ENCODE peak calls at places on chromosomes 11 and 22, in six cellular contexts. C is CD4-positive, alpha-beta T cell; H is HFFc6; U is BJ; V is GM12865; P is heart right ventricle. L is an unnamed sample.

GRCh38 chr11:44066732-44067131 is 662 bp downstream of the ACCS start:
- DNase-seq in V (no peak), H (peak), P (no peak), C (no peak), U (peak), L (peak)

GRCh38 chr11:46333129-46333947 is 13.9 kb upstream of the DGKZ start:
- DNase-seq in H (no peak), U (no peak), C (peak), V (no peak), P (no peak), L (no peak)

GRCh38 chr22:43481528-43482309 is 69.9 kb downstream of the MPPED1 start:
- DNase-seq in H (no peak), V (peak), P (no peak), U (no peak), C (peak), L (no peak)

GRCh38 chr11:10605941-10606381 is 37.5 kb upstream of the LYVE1 start:
- DNase-seq in U (no peak), V (no peak), P (peak), C (no peak), H (no peak), L (no peak)

GRCh38 chr11:36012979-36013378 is 69.1 kb downstream of the LDLRAD3 start:
- DNase-seq in V (no peak), H (no peak), C (no peak), U (no peak), P (no peak), L (no peak)

GRCh38 chr11:112172362-112172994 is 2.8 kb upstream of the BCO2 start:
- DNase-seq in P (no peak), C (no peak), U (peak), H (peak), V (peak), L (no peak)

GRCh38 chr22:25564320-25564978 is at the start of gene GRK3:
- DNase-seq in H (no peak), U (no peak), C (peak), P (peak), V (peak), L (no peak)

GRCh38 chr11:27300974-27301373 is 62.0 kb downstream of the CCDC34 start:
- DNase-seq in H (no peak), C (no peak), V (no peak), U (no peak), P (no peak), L (no peak)

GRCh38 chr22:17269607-17270261 is 50.5 kb upstream of the ADA2 start:
- DNase-seq in H (no peak), V (no peak), P (no peak), C (no peak), U (no peak), L (no peak)

GRCh38 chr22:20586403-20586745 is 79.0 kb downstream of the MED15 start:
- DNase-seq in V (no peak), U (no peak), C (no peak), P (no peak), H (no peak), L (no peak)

GRCh38 chr11:22337571-22338464 is at the start of gene SLC17A6:
- DNase-seq in P (peak), H (no peak), C (no peak), U (no peak), V (peak), L (no peak)

GRCh38 chr22:37195921-37196320 is 7.9 kb upstream of the C1QTNF6 start:
- DNase-seq in U (no peak), C (no peak), V (no peak), P (no peak), H (no peak), L (no peak)

GRCh38 chr22:37197451-37198289 is 9.6 kb upstream of the C1QTNF6 start:
- DNase-seq in C (no peak), H (peak), P (no peak), V (no peak), U (no peak), L (peak)

GRCh38 chr22:37198290-37199102 is 10.4 kb upstream of the C1QTNF6 start:
- DNase-seq in H (peak), U (no peak), C (peak), P (peak), V (peak), L (no peak)

GRCh38 chr22:37194750-37195149 is 6.7 kb upstream of the C1QTNF6 start:
- DNase-seq in V (no peak), C (no peak), H (no peak), U (no peak), P (no peak), L (no peak)

DNA sequence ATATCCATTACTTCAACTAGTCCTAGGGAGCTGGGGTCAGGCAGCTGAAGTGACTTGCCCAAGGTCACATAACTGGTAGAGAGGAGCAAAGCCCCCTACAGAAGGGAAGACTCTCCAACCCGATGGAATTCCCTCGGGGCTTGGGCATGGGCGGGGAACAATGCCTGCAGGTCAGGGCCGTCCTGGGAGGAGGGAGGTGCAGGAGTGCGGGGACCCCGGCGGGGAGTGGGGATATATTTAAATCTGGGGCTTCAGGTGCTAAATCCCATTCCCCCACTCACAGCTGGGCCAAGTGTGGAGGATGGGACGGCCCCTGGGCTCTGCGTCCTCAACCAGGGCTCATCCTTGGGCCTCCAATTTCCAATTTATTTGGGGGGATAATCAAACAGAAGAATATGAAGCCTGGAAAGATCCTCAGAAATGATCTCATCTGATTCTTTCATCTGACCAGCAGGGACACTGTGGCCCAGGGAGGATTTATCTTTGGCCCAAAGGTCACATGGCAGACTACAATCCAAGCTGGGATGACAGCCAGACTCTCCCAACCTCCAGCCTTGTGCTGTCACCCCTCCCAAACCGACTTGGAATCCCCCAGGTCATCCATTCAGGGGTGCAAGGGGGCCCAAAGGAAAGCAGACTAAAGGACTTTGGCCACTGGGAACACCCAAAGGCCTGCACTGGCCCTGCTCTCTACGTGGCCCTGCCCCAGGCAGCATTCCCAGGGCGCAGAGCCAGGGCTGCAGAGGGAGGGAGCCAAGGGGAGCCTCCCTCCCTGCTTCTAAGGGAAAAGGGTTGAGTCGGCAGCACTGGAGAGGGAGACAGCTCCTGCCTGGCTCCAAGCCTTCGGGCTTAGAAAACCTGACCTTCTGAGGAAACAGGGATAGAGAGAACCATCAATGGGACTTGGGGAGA is 8.7 kb upstream of the C1QTNF6 start:
- DNase-seq in C (no peak), P (peak), V (no peak), H (peak), U (peak), L (no peak)
- TF ChIP-seq CTCF in C (no peak), P (no peak), V (no peak), H (peak), U (peak), L (no peak)

GRCh38 chr11:119055901-119056300 is 1.1 kb downstream of the HYOU1 start:
- DNase-seq in U (no peak), P (no peak), H (peak), C (peak), V (peak), L (no peak)
- TF ChIP-seq CTCF in U (no peak), P (no peak), H (peak), C (no peak), V (no peak), L (peak)

GRCh38 chr11:131223198-131223975 is 147.0 kb upstream of the NTM start:
- DNase-seq in C (no peak), P (no peak), U (no peak), H (no peak), V (no peak), L (no peak)

GRCh38 chr11:131218542-131218941 is 151.9 kb upstream of the NTM start:
- DNase-seq in H (no peak), C (no peak), U (no peak), V (no peak), P (no peak), L (no peak)

DNA sequence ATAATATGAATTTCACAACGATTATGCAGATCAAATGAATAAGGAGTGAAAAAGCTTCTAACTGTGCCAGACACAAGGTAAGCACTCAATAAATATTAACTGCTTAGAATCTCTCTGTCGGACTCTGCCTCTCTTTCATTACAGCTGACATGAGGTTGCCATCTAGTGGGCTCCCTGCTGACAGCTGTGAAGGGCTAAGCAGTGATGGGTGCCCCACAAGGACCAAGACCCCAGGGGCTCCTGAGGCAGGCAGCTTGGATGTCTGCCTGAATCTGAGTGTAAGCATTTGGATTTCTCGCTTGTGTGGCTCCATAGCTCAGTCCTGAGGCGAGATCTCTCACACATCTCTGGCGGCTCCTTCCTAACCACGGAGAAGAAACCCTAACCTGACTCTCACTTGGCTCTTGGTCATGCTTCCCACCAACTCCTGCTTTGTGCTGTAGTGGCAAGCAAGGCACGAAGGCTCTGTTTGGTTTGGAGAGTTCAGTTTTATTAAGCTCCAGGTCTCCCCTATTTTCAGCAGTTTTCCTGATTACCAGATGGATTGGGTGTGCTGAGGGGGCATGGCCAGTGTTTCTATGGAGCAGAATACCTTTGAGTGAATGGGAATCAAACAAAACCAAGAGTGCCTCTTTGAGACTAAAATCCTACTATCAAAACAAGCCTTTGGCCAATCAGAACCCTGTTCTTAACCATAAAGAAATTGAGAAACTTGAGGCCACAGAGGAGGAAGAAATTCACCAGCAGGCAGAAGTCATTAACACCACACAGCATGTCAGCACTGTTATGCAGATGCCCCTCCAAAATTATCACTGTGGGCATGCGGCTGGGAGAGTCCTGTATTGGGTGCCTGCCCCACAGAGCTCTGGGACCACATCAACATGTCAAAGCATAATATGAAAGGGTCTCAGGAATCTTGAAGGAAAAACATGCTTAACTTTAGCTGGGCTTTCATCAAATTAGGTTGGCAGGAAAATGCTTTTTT is 152.8 kb upstream of the NTM start:
- DNase-seq in P (no peak), U (no peak), V (peak), C (no peak), H (peak), L (no peak)
- TF ChIP-seq CTCF in P (peak), U (peak), V (peak), C (no peak), H (peak), L (peak)

GRCh38 chr22:28951969-28952521 is 68.7 kb downstream of the ZNRF3 start:
- DNase-seq in U (peak), C (no peak), H (peak), V (no peak), P (no peak), L (no peak)
- TF ChIP-seq CTCF in U (peak), C (no peak), H (no peak), V (no peak), P (peak), L (peak)

DNA sequence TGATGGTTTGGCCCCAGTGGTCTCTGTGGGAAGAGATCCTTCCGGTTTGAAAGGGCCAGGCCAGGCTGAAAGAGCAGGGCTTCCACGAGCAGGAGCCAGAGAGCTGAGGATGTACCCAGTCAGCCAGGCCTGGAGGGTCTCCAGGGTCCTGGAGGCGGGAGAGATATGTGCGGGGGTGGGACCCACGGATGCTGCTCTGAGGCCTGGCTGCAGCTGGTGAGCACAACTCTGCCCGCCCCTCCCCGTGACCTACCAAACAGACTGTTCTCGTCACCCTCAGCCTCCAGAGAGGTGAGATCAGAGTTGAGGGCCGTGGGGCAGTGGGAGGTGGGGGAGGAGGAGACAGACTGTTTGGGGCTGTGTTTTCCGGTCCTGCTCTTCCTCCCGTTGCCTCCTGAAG is 42.2 kb downstream of the TRIOBP start:
- DNase-seq in C (no peak), P (peak), H (no peak), U (no peak), V (no peak), L (no peak)
- TF ChIP-seq CTCF in C (no peak), P (no peak), H (no peak), U (no peak), V (no peak), L (no peak)

DNA sequence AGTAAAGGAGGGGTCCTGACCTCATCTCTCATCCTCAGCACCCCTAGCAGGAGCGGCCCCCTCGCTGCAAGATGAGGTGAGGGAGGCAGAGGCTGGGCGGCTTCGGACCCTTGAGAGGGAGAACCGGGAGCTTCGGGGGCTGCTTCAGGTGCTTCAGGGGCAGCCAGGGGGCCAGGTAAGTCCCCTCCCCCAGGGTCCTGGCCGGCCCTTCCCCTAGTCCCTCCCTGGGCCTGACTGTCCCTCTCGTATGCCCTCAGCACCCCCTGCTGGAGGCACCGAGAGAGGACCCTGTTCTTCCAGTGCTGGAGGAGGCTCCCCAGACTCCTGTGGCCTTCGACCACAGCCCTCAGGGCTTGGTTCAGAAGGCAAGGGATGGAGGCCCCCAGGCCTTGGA is 3.7 kb downstream of the CCDC88B start:
- DNase-seq in P (no peak), C (no peak), H (no peak), U (no peak), V (no peak), L (no peak)
- TF ChIP-seq CTCF in P (peak), C (no peak), H (peak), U (peak), V (peak), L (peak)

DNA sequence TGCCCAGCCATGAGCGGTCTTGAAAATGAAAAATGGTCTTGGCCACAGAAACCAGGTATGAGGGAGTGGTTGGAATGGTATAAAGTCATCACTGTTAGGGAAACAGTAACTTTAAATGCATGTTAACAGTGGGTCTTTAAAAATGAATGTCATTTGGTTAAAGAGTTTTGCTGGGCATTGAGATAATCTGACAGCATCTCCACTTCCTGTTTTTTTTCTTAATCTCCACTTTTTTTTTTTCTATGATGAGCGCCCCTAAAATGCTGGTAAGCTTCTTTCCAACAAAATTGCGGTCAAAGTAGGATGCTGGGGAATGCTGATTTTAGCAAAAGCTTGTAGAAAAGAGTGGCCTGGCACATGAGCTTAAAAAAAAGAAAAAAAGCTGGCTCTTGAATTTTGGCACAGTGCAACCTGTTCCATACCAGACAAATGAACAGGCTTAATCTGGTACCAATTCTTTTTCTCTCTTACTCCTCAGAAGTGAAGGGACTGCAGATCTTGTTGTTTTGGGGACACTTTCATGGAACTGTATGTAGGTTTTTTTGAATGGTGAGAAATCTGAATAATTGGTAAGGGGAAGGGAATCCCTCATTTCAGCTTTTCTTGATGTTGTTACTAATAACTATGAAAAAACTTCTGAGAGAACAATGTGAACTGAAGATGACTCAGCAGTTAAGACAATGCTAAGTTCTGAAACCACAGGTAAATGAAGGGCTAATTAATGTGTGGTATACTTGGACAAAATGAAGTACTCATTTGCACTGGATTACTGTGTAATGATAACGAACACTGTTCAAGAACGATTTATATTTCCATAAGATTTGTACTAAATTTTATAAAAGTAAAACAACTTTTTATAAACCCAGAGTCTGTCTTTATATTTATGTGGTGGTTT is 3.1 kb upstream of the ARHGEF12 start:
- DNase-seq in V (no peak), P (no peak), C (no peak), H (no peak), U (no peak), L (no peak)
- TF ChIP-seq CTCF in V (no peak), P (no peak), C (no peak), H (no peak), U (no peak), L (no peak)

GRCh38 chr11:64251986-64252837 is 882 bp downstream of the PLCB3 start:
- DNase-seq in U (no peak), P (peak), C (no peak), H (no peak), V (no peak), L (no peak)
- TF ChIP-seq CTCF in U (peak), P (peak), C (no peak), H (peak), V (peak), L (peak)

L was measured in kidney epithelial cell.